ENCODE peak calls at places on chromosomes 7 and 10, in six cellular contexts. One of them, this sample, is unnamed.

GRCh38 chr10:72096115-72097000 is 8.0 kb upstream of the SPOCK2 start:
- DNase-seq in uterus: no peak
- DNase-seq in ovary: no peak
- DNase-seq in H1: no peak
- DNase-seq in osteoblast: peak; percentile 55
- DNase-seq in GM23248: no peak
- DNase-seq in this sample: peak; percentile 53

GRCh38 chr10:89235073-89235798 is 16.3 kb downstream of the LIPA start:
- DNase-seq in uterus: peak; percentile 29
- DNase-seq in ovary: no peak
- DNase-seq in GM23248: peak; percentile 85
- DNase-seq in osteoblast: peak; percentile 54
- DNase-seq in H1: no peak
- DNase-seq in this sample: peak; percentile 26

GRCh38 chr7:150820148-150820547 is 19.6 kb downstream of the TMEM176A start:
- DNase-seq in osteoblast: no peak
- DNase-seq in H1: no peak
- DNase-seq in uterus: no peak
- DNase-seq in ovary: peak; percentile 26
- DNase-seq in GM23248: no peak
- DNase-seq in this sample: no peak

GRCh38 chr7:101550641-101551531 is 78.2 kb downstream of the MYL10 start:
- DNase-seq in H1: no peak
- DNase-seq in osteoblast: peak; percentile 87
- DNase-seq in GM23248: peak; percentile 24
- DNase-seq in ovary: no peak
- DNase-seq in uterus: peak; percentile 7
- DNase-seq in this sample: peak; percentile 74

GRCh38 chr10:133261726-133262325 is 14.8 kb downstream of the ADAM8 start:
- DNase-seq in osteoblast: peak; percentile 98
- DNase-seq in GM23248: peak; percentile 80
- DNase-seq in H1: peak; percentile 78
- DNase-seq in uterus: peak; percentile 88
- DNase-seq in ovary: peak; percentile 95
- DNase-seq in this sample: peak; percentile 99

GRCh38 chr10:58971211-58971610 is 205.2 kb upstream of the PHYHIPL start:
- DNase-seq in ovary: no peak
- DNase-seq in H1: no peak
- DNase-seq in GM23248: no peak
- DNase-seq in osteoblast: peak; percentile 51
- DNase-seq in uterus: no peak
- DNase-seq in this sample: no peak

GRCh38 chr10:49273082-49273465 is 25.9 kb upstream of the C10orf71 start:
- DNase-seq in ovary: no peak
- DNase-seq in uterus: no peak
- DNase-seq in GM23248: no peak
- DNase-seq in H1: peak; percentile 8
- DNase-seq in osteoblast: no peak
- DNase-seq in this sample: no peak

GRCh38 chr10:30502266-30503058 is 68.5 kb downstream of the MAP3K8 start:
- DNase-seq in GM23248: peak; percentile 66
- DNase-seq in uterus: no peak
- DNase-seq in ovary: no peak
- DNase-seq in H1: no peak
- DNase-seq in osteoblast: no peak
- DNase-seq in this sample: no peak

GRCh38 chr7:99762680-99763327 is 21.2 kb downstream of the CYP3A4 start:
- DNase-seq in ovary: no peak
- DNase-seq in uterus: no peak
- DNase-seq in osteoblast: peak; percentile 79
- DNase-seq in H1: no peak
- DNase-seq in GM23248: peak; percentile 89
- DNase-seq in this sample: no peak

GRCh38 chr7:143345428-143345900 is 17.0 kb downstream of the FAM131B start:
- DNase-seq in ovary: peak; percentile 49
- DNase-seq in GM23248: peak; percentile 52
- DNase-seq in H1: peak; percentile 82
- DNase-seq in uterus: no peak
- DNase-seq in osteoblast: peak; percentile 83
- DNase-seq in this sample: peak; percentile 91

GRCh38 chr10:26556756-26557640 is 118.9 kb downstream of the APBB1IP start:
- DNase-seq in uterus: no peak
- DNase-seq in osteoblast: peak; percentile 88
- DNase-seq in H1: no peak
- DNase-seq in GM23248: peak; percentile 83
- DNase-seq in ovary: no peak
- DNase-seq in this sample: peak; percentile 65

GRCh38 chr7:1549357-1550004 is 6.5 kb downstream of the TMEM184A start:
- DNase-seq in osteoblast: peak; percentile 82
- DNase-seq in H1: no peak
- DNase-seq in GM23248: no peak
- DNase-seq in ovary: no peak
- DNase-seq in uterus: no peak
- DNase-seq in this sample: no peak

GRCh38 chr10:15704581-15704968 is 15.1 kb downstream of the ITGA8 start:
- DNase-seq in H1: no peak
- DNase-seq in uterus: no peak
- DNase-seq in ovary: no peak
- DNase-seq in osteoblast: no peak
- DNase-seq in GM23248: no peak
- DNase-seq in this sample: no peak

GRCh38 chr7:29485376-29486190 is 78.1 kb upstream of the PRR15 start:
- DNase-seq in H1: no peak
- DNase-seq in GM23248: no peak
- DNase-seq in uterus: no peak
- DNase-seq in osteoblast: no peak
- DNase-seq in ovary: no peak
- DNase-seq in this sample: no peak

GRCh38 chr10:90872648-90873020 is 860 bp downstream of the RPP30 start:
- DNase-seq in osteoblast: no peak
- DNase-seq in uterus: no peak
- DNase-seq in ovary: no peak
- DNase-seq in H1: no peak
- DNase-seq in GM23248: peak; percentile 41
- DNase-seq in this sample: no peak

GRCh38 chr7:156219307-156220077 is 407.2 kb upstream of the SHH start:
- DNase-seq in GM23248: no peak
- DNase-seq in osteoblast: no peak
- DNase-seq in H1: no peak
- DNase-seq in uterus: no peak
- DNase-seq in ovary: no peak
- DNase-seq in this sample: no peak

GRCh38 chr10:52337225-52337624 is 23.1 kb downstream of the DKK1 start:
- DNase-seq in ovary: no peak
- DNase-seq in H1: no peak
- DNase-seq in uterus: no peak
- DNase-seq in GM23248: no peak
- DNase-seq in osteoblast: no peak
- DNase-seq in this sample: no peak

GRCh38 chr10:104139221-104139620 is 17.2 kb downstream of the SFR1 start:
- DNase-seq in uterus: no peak
- DNase-seq in ovary: no peak
- DNase-seq in H1: no peak
- DNase-seq in GM23248: no peak
- DNase-seq in osteoblast: no peak
- DNase-seq in this sample: peak; percentile 17

GRCh38 chr7:92489634-92490033 is 11.9 kb upstream of the ERVW-1 start:
- DNase-seq in uterus: no peak
- DNase-seq in ovary: no peak
- DNase-seq in GM23248: no peak
- DNase-seq in osteoblast: no peak
- DNase-seq in H1: no peak
- DNase-seq in this sample: no peak

GRCh38 chr10:76430330-76430729 is 998.9 kb downstream of the LRMDA start:
- DNase-seq in H1: no peak
- DNase-seq in GM23248: peak; percentile 46
- DNase-seq in osteoblast: peak; percentile 79
- DNase-seq in uterus: no peak
- DNase-seq in ovary: no peak
- DNase-seq in this sample: no peak

GRCh38 chr10:33703897-33704825 is 369.7 kb upstream of the NRP1 start:
- DNase-seq in H1: no peak
- DNase-seq in osteoblast: peak; percentile 73
- DNase-seq in uterus: no peak
- DNase-seq in GM23248: peak; percentile 88
- DNase-seq in ovary: no peak
- DNase-seq in this sample: no peak

GRCh38 chr7:16345979-16346958 is 75.1 kb downstream of the CRPPA start:
- DNase-seq in GM23248: peak; percentile 87
- DNase-seq in ovary: no peak
- DNase-seq in osteoblast: no peak
- DNase-seq in uterus: no peak
- DNase-seq in H1: no peak
- DNase-seq in this sample: no peak

DNA sequence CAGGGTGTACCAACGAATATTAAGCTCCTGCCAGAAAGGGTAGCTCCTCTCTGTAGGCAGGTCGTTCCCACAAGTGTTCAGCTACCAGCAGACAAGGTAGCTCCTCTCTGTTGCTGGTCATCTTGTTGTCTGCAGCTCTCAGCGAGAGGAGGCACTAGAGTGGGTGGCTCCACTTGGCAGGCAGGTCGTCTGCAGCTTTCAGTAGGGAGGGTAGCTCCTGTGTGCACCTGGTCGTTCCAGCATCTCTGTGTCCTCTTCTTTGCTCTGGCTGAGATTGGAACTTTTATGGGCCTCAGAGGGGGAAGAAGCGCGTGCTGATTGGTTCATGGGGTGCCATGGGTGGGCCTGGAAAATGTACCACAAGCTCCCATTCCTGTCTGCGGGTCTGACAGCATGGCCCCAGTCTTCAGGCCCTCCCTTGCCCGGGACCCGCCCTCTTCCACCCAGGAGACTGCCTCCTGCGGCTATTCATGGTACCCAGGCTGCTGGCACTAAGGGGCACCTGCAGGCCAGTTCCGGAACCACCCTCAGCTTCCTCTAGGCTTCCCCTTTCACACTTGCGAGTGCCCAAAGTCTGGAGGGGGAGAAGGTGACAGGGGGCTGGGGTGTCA is 63.9 kb upstream of the CACNA2D1 start:
- DNase-seq in uterus: no peak
- DNase-seq in GM23248: no peak
- DNase-seq in H1: no peak
- DNase-seq in ovary: no peak
- DNase-seq in osteoblast: no peak
- DNase-seq in this sample: peak; percentile 56
- H3K4me3 ChIP-seq in uterus: no peak overlapping the region
- H3K4me3 ChIP-seq in GM23248: no peak overlapping the region
- H3K4me3 ChIP-seq in H1: no peak overlapping the region
- H3K4me3 ChIP-seq in ovary: no peak overlapping the region
- H3K4me3 ChIP-seq in osteoblast: no peak overlapping the region
- H3K4me3 ChIP-seq in this sample: no peak overlapping the region

GRCh38 chr10:110334061-110334656 is 29.4 kb upstream of the SMNDC1 start:
- DNase-seq in osteoblast: no peak
- DNase-seq in GM23248: no peak
- DNase-seq in uterus: no peak
- DNase-seq in ovary: no peak
- DNase-seq in H1: no peak
- DNase-seq in this sample: no peak

GRCh38 chr10:110337401-110337800 is 32.7 kb upstream of the SMNDC1 start:
- DNase-seq in uterus: no peak
- DNase-seq in GM23248: no peak
- DNase-seq in ovary: no peak
- DNase-seq in osteoblast: no peak
- DNase-seq in H1: no peak
- DNase-seq in this sample: no peak

GRCh38 chr10:110337906-110338305 is 33.2 kb upstream of the SMNDC1 start:
- DNase-seq in H1: no peak
- DNase-seq in ovary: no peak
- DNase-seq in GM23248: peak; percentile 71
- DNase-seq in uterus: no peak
- DNase-seq in osteoblast: no peak
- DNase-seq in this sample: no peak

GRCh38 chr10:110335314-110336064 is 30.8 kb upstream of the SMNDC1 start:
- DNase-seq in ovary: no peak
- DNase-seq in H1: no peak
- DNase-seq in GM23248: no peak
- DNase-seq in osteoblast: no peak
- DNase-seq in uterus: no peak
- DNase-seq in this sample: no peak

GRCh38 chr10:110336111-110336721 is 31.5 kb upstream of the SMNDC1 start:
- DNase-seq in H1: peak; percentile 58
- DNase-seq in uterus: no peak
- DNase-seq in GM23248: peak; percentile 99
- DNase-seq in ovary: peak; percentile 52
- DNase-seq in osteoblast: peak; percentile 98
- DNase-seq in this sample: peak; percentile 62
- H3K27me3 ChIP-seq in H1: no peaks in the 10 kb centered on the region
- H3K27me3 ChIP-seq in uterus: no peaks in the 10 kb centered on the region
- H3K27me3 ChIP-seq in GM23248: no peaks in the 10 kb centered on the region
- H3K27me3 ChIP-seq in ovary: no peaks in the 10 kb centered on the region
- H3K27me3 ChIP-seq in osteoblast: no peaks in the 10 kb centered on the region
- H3K27me3 ChIP-seq in this sample: no peaks in the 10 kb centered on the region

GRCh38 chr7:44466300-44467216 is 23.9 kb downstream of the NUDCD3 start:
- DNase-seq in ovary: no peak
- DNase-seq in H1: no peak
- DNase-seq in uterus: no peak
- DNase-seq in GM23248: peak; percentile 80
- DNase-seq in osteoblast: peak; percentile 91
- DNase-seq in this sample: no peak

GRCh38 chr7:44461387-44461786 is 29.1 kb downstream of the NUDCD3 start:
- DNase-seq in osteoblast: no peak
- DNase-seq in GM23248: peak; percentile 78
- DNase-seq in H1: no peak
- DNase-seq in ovary: no peak
- DNase-seq in uterus: no peak
- DNase-seq in this sample: no peak

GRCh38 chr7:44465490-44465889 is 25.0 kb downstream of the NUDCD3 start:
- DNase-seq in uterus: no peak
- DNase-seq in H1: no peak
- DNase-seq in osteoblast: no peak
- DNase-seq in ovary: no peak
- DNase-seq in GM23248: no peak
- DNase-seq in this sample: no peak

GRCh38 chr7:44460325-44460724 is 30.1 kb downstream of the NUDCD3 start:
- DNase-seq in osteoblast: no peak
- DNase-seq in uterus: no peak
- DNase-seq in GM23248: no peak
- DNase-seq in ovary: no peak
- DNase-seq in H1: no peak
- DNase-seq in this sample: no peak

GRCh38 chr7:44463169-44463808 is 27.2 kb downstream of the NUDCD3 start:
- DNase-seq in ovary: no peak
- DNase-seq in uterus: no peak
- DNase-seq in GM23248: peak; percentile 32
- DNase-seq in H1: no peak
- DNase-seq in osteoblast: no peak
- DNase-seq in this sample: no peak
- H3K36me3 ChIP-seq in ovary: no peaks in the 10 kb centered on the region
- H3K36me3 ChIP-seq in uterus: no peaks in the 10 kb centered on the region
- H3K36me3 ChIP-seq in GM23248: peaks cover under 1% of the 10 kb centered on the region
- H3K36me3 ChIP-seq in H1: peaks cover 3% of the 10 kb centered on the region
- H3K36me3 ChIP-seq in osteoblast: no peaks in the 10 kb centered on the region
- H3K36me3 ChIP-seq in this sample: peaks cover 6% of the 10 kb centered on the region

DNA sequence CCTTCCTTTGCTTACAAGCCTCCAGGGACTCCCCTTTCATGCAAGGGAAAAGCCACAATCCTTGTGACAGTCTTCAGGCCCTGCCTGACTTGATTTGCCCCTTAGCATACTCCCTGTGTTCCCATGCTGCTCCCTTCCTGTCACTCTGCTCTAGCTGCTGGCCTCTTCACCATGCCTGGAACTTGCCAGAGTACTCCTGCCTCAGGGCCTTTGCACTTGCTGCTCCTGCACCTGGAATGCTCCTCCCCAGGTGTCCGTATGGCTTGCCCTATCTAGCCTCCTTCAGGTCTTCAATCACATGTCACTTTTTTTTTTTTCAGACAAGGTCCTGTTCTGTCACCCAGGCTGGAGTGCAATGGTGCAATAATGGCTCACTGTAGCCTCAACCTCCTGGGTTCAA is 22.8 kb upstream of the GOLGA7B start:
- DNase-seq in GM23248: no peak
- DNase-seq in ovary: no peak
- DNase-seq in osteoblast: no peak
- DNase-seq in uterus: no peak
- DNase-seq in H1: no peak
- DNase-seq in this sample: no peak
- H3K4me3 ChIP-seq in GM23248: no peak overlapping the region
- H3K4me3 ChIP-seq in ovary: no peak overlapping the region
- H3K4me3 ChIP-seq in osteoblast: no peak overlapping the region
- H3K4me3 ChIP-seq in uterus: no peak overlapping the region
- H3K4me3 ChIP-seq in H1: no peak overlapping the region
- H3K4me3 ChIP-seq in this sample: no peak overlapping the region

This sample was measured in H7.